ENCODE peak calls at places on chromosomes 5 and 9, in eight cellular contexts. Q is heart right ventricle; F is NCI-H2081; O is NCI-H82; B is GM19239; Y is non-pigmented ciliary epithelial cell; W is activated CD4-positive, alpha-beta T cell treated with anti-CD3 and anti-CD28 coated beads for 24 hours; V is KBM-7. J is an unnamed sample.

GRCh38 chr9:128987800-128988199 is 40.3 kb downstream of the NUP188 start:
- DNase-seq in Q (no peak), F (no peak), O (no peak), B (no peak), Y (peak), W (no peak), V (no peak), J (no peak)

GRCh38 chr9:129401623-129402340 is 219.1 kb downstream of the C9orf50 start:
- DNase-seq in Q (no peak), F (no peak), O (no peak), B (no peak), Y (no peak), W (no peak), V (no peak), J (no peak)

GRCh38 chr9:130627896-130628792 is 36.2 kb upstream of the PRDM12 start:
- DNase-seq in Q (no peak), F (no peak), O (no peak), B (no peak), Y (no peak), W (no peak), V (no peak), J (no peak)

GRCh38 chr9:15999422-16000339 is 446.8 kb downstream of the CCDC171 start:
- DNase-seq in Q (no peak), F (no peak), O (no peak), B (no peak), Y (peak), W (no peak), V (no peak), J (no peak)

GRCh38 chr5:68265822-68266395 is 50.4 kb downstream of the PIK3R1 start:
- DNase-seq in Q (no peak), F (no peak), O (no peak), B (no peak), Y (no peak), W (no peak), V (no peak), J (no peak)

GRCh38 chr5:56745864-56746263 is 69.5 kb upstream of the MAP3K1 start:
- DNase-seq in Q (no peak), F (no peak), O (no peak), B (no peak), Y (no peak), W (no peak), V (no peak), J (no peak)

GRCh38 chr5:160970605-160971191 is 118.7 kb upstream of the ATP10B start:
- DNase-seq in Q (no peak), F (peak), O (peak), B (no peak), Y (no peak), W (no peak), V (peak), J (no peak)

GRCh38 chr5:119583684-119584083 is 45.7 kb upstream of the FAM170A start:
- DNase-seq in Q (no peak), F (no peak), O (no peak), B (peak), Y (no peak), W (no peak), V (no peak), J (no peak)

GRCh38 chr9:31597977-31598376 is 786.5 kb upstream of the ACO1 start:
- DNase-seq in Q (no peak), F (no peak), O (no peak), B (no peak), Y (no peak), W (no peak), V (no peak), J (no peak)

GRCh38 chr9:124447297-124447661 is 3.0 kb upstream of the ADGRD2 start:
- DNase-seq in Q (no peak), F (no peak), O (no peak), B (no peak), Y (no peak), W (no peak), V (no peak), J (no peak)

GRCh38 chr5:138224712-138225111 is 11.6 kb upstream of the CDC23 start:
- DNase-seq in Q (no peak), F (no peak), O (no peak), B (no peak), Y (no peak), W (no peak), V (no peak), J (no peak)

J was measured in substantia nigra.